ENCODE peak calls at places on chromosomes 12 and 14, in four cellular contexts. X is endodermal cell, B is fibroblast of lung, F is foreskin keratinocyte. H is an unnamed sample.

GRCh38 chr12:57611116-57611809 is at the start of gene ARHGEF25:
- DNase-seq in F (no peak), X (peak; percentile 89), B (peak; percentile 58), H (peak; percentile 57)

GRCh38 chr14:70018713-70019201 is 139.5 kb downstream of the SMOC1 start:
- DNase-seq in X (no peak), F (no peak), B (peak; percentile 16), H (peak; percentile 32)

GRCh38 chr12:62123721-62124203 is 136.4 kb upstream of the USP15 start:
- DNase-seq in F (no peak), X (peak; percentile 84), B (peak; percentile 37), H (peak; percentile 48)

GRCh38 chr12:52353766-52354165 is 13.5 kb downstream of the KRT85 start:
- DNase-seq in B (no peak), F (no peak), X (peak; percentile 38), H (no peak)

GRCh38 chr14:75542585-75543091 is 20.4 kb downstream of the BATF start:
- DNase-seq in B (peak; percentile 26), F (no peak), X (no peak), H (peak; percentile 65)

GRCh38 chr12:1840561-1840960 is 20.2 kb downstream of the LRTM2 start:
- DNase-seq in X (peak; percentile 48), B (no peak), F (no peak), H (no peak)

GRCh38 chr12:58530421-58531067 is 389.8 kb downstream of the LRIG3 start:
- DNase-seq in F (peak; percentile 47), B (peak; percentile 95), X (no peak), H (peak; percentile 86)

GRCh38 chr12:107277850-107278249 is 184.5 kb upstream of the CRY1 start:
- DNase-seq in F (peak; percentile 36), X (no peak), B (peak; percentile 78), H (no peak)

GRCh38 chr12:129312048-129312447 is 458.8 kb downstream of the GLT1D1 start:
- DNase-seq in X (no peak), B (peak; percentile 13), F (no peak), H (no peak)

GRCh38 chr12:127909031-127909430 is 357.9 kb upstream of the TMEM132C start:
- DNase-seq in X (no peak), F (no peak), B (peak; percentile 41), H (no peak)

GRCh38 chr12:101490286-101490920 is 15.3 kb downstream of the SPIC start:
- DNase-seq in B (no peak), F (no peak), X (peak; percentile 87), H (peak; percentile 5)

GRCh38 chr14:54901380-54902142 is 1.1 kb downstream of the GCH1 start:
- DNase-seq in F (no peak), B (no peak), X (no peak), H (peak; percentile 20)

H was measured in mesenchymal stem cell.